ENCODE peak calls at places on chromosomes 12 and 14, in nine cellular contexts. C is psoas muscle, N is GM23248, T is sigmoid colon, S is IMR-90, W is HuH-7.5, J is NB4, G is left colon, U is EH. I is an unnamed sample.
A peak's percentile ranks its signal among the peaks of the same experiment; 100 is the strongest.

GRCh38 chr12:125143491-125143890 is 78.3 kb downstream of the AACS start:
- DNase-seq in C (no peak), N (peak; percentile 67), T (no peak), S (peak; percentile 39), W (no peak), J (no peak), G (peak; percentile 55), U (peak; percentile 70), I (no peak)

GRCh38 chr14:23052182-23052623 is 5.1 kb downstream of the CDH24 start:
- DNase-seq in C (peak; percentile 50), N (no peak), T (no peak), S (no peak), W (no peak), J (no peak), G (no peak), U (no peak), I (peak; percentile 48)

GRCh38 chr12:128047266-128048060 is 219.5 kb upstream of the TMEM132C start:
- DNase-seq in C (no peak), N (no peak), T (no peak), S (no peak), W (no peak), J (no peak), G (no peak), U (no peak), I (no peak)

GRCh38 chr14:38286481-38286880 is 30.6 kb upstream of the CLEC14A start:
- DNase-seq in C (no peak), N (peak; percentile 33), T (no peak), S (no peak), W (no peak), J (no peak), G (no peak), U (peak; percentile 8), I (no peak)

GRCh38 chr12:6430990-6431353 is 13.8 kb upstream of the CD27 start:
- DNase-seq in C (no peak), N (peak; percentile 72), T (no peak), S (peak; percentile 29), W (no peak), J (no peak), G (no peak), U (no peak), I (no peak)

GRCh38 chr14:57244103-57244502 is 24.6 kb downstream of the EXOC5 start:
- DNase-seq in C (no peak), N (peak; percentile 79), T (no peak), S (no peak), W (no peak), J (no peak), G (no peak), U (peak; percentile 48), I (no peak)

GRCh38 chr12:40310201-40310600 is 85.4 kb downstream of the LRRK2 start:
- DNase-seq in C (no peak), N (no peak), T (no peak), S (no peak), W (no peak), J (no peak), G (no peak), U (no peak), I (no peak)

GRCh38 chr12:59134750-59135149 is 214.4 kb upstream of the LRIG3 start:
- DNase-seq in C (no peak), N (no peak), T (no peak), S (no peak), W (no peak), J (no peak), G (no peak), U (no peak), I (no peak)

GRCh38 chr14:49623387-49623786 is 2.8 kb downstream of the MGAT2 start:
- DNase-seq in C (no peak), N (no peak), T (no peak), S (no peak), W (no peak), J (no peak), G (no peak), U (no peak), I (no peak)

GRCh38 chr12:13816394-13816793 is 165.0 kb downstream of the GRIN2B start:
- DNase-seq in C (no peak), N (no peak), T (no peak), S (no peak), W (no peak), J (no peak), G (no peak), U (no peak), I (no peak)

GRCh38 chr14:67449096-67449495 is 37.1 kb upstream of the PLEK2 start:
- DNase-seq in C (no peak), N (no peak), T (no peak), S (no peak), W (no peak), J (no peak), G (no peak), U (no peak), I (no peak)

GRCh38 chr14:32078794-32079663 is 1.9 kb downstream of the ARHGAP5 start:
- DNase-seq in C (no peak), N (peak; percentile 36), T (no peak), S (peak; percentile 31), W (peak; percentile 69), J (no peak), G (no peak), U (peak; percentile 11), I (peak; percentile 24)

GRCh38 chr14:104935026-104935650 is 10.5 kb downstream of the PLD4 start:
- DNase-seq in C (no peak), N (no peak), T (no peak), S (no peak), W (no peak), J (no peak), G (peak; percentile 13), U (no peak), I (no peak)

GRCh38 chr12:5177096-5177495 is 133.4 kb downstream of the KCNA5 start:
- DNase-seq in C (no peak), N (no peak), T (no peak), S (no peak), W (no peak), J (no peak), G (no peak), U (no peak), I (no peak)

GRCh38 chr14:91229743-91230200 is 14.7 kb downstream of the GPR68 start:
- DNase-seq in C (no peak), N (peak; percentile 66), T (no peak), S (peak; percentile 61), W (no peak), J (peak; percentile 95), G (no peak), U (peak; percentile 81), I (no peak)

GRCh38 chr14:53542692-53543091 is 389.6 kb upstream of the DDHD1 start:
- DNase-seq in C (no peak), N (no peak), T (no peak), S (peak; percentile 28), W (peak; percentile 6), J (no peak), G (no peak), U (peak; percentile 56), I (peak; percentile 47)

GRCh38 chr12:117129391-117129790 is 30.2 kb upstream of the TESC start:
- DNase-seq in C (no peak), N (no peak), T (no peak), S (no peak), W (no peak), J (no peak), G (no peak), U (no peak), I (no peak)

GRCh38 chr12:128951448-128951847 is 98.2 kb downstream of the GLT1D1 start:
- DNase-seq in C (no peak), N (no peak), T (no peak), S (no peak), W (no peak), J (no peak), G (no peak), U (no peak), I (no peak)

GRCh38 chr14:80567905-80568512 is 356.7 kb upstream of the DIO2 start:
- DNase-seq in C (no peak), N (peak; percentile 58), T (no peak), S (peak; percentile 68), W (no peak), J (no peak), G (no peak), U (peak; percentile 61), I (no peak)

GRCh38 chr12:52903855-52904508 is 894 bp downstream of the KRT8 start:
- DNase-seq in C (no peak), N (peak; percentile 45), T (no peak), S (no peak), W (peak; percentile 84), J (peak; percentile 90), G (no peak), U (peak; percentile 49), I (peak; percentile 64)

GRCh38 chr12:23771230-23771949 is 178.1 kb downstream of the SOX5 start:
- DNase-seq in C (peak; percentile 63), N (no peak), T (peak; percentile 67), S (no peak), W (no peak), J (no peak), G (no peak), U (no peak), I (no peak)

GRCh38 chr12:46221255-46222128 is 47.4 kb downstream of the SLC38A1 start:
- DNase-seq in C (no peak), N (peak; percentile 84), T (no peak), S (peak; percentile 55), W (no peak), J (no peak), G (no peak), U (peak; percentile 83), I (no peak)

GRCh38 chr14:90760591-90761316 is 55.5 kb downstream of the TTC7B start:
- DNase-seq in C (no peak), N (peak; percentile 40), T (no peak), S (peak; percentile 33), W (peak; percentile 33), J (peak; percentile 34), G (no peak), U (peak; percentile 44), I (peak; percentile 52)

GRCh38 chr12:106226884-106227640 is 20.8 kb downstream of the CKAP4 start:
- DNase-seq in C (no peak), N (peak; percentile 79), T (no peak), S (peak; percentile 55), W (peak; percentile 82), J (peak; percentile 69), G (no peak), U (peak; percentile 70), I (peak; percentile 87)

GRCh38 chr12:122473543-122474323 is 27.0 kb downstream of the ZCCHC8 start:
- DNase-seq in C (no peak), N (peak; percentile 49), T (no peak), S (peak; percentile 49), W (no peak), J (peak; percentile 60), G (no peak), U (no peak), I (no peak)

GRCh38 chr14:54497224-54497623 is 8.4 kb upstream of the GMFB start:
- DNase-seq in C (no peak), N (no peak), T (no peak), S (no peak), W (no peak), J (no peak), G (no peak), U (no peak), I (no peak)

GRCh38 chr12:124174949-124175348 is 119.9 kb upstream of the RFLNA start:
- DNase-seq in C (no peak), N (peak; percentile 49), T (no peak), S (no peak), W (no peak), J (no peak), G (no peak), U (peak; percentile 60), I (no peak)

GRCh38 chr14:39576726-39577125 is 144.5 kb upstream of the FBXO33 start:
- DNase-seq in C (no peak), N (peak; percentile 0), T (no peak), S (no peak), W (no peak), J (no peak), G (no peak), U (no peak), I (no peak)